ENCODE peak calls at places on chromosome 1, in four cellular contexts. One of them, this sample, is unnamed.

GRCh38 chr1:44810101-44810761 is 1.9 kb downstream of the BTBD19 start:
- DNase-seq in stimulated activated CD8-positive, alpha-beta memory T cell treated with anti-CD3 and anti-CD28 coated beads, Interleukin-7, amount 100 ng/mL, for 48 hours: no peak
- DNase-seq in amygdala: no peak
- DNase-seq in IMR-90: no peak
- DNase-seq in this sample: no peak

GRCh38 chr1:201348211-201348566 is 29.3 kb downstream of the TNNT2 start:
- DNase-seq in amygdala: no peak
- DNase-seq in stimulated activated CD8-positive, alpha-beta memory T cell treated with anti-CD3 and anti-CD28 coated beads, Interleukin-7, amount 100 ng/mL, for 48 hours: peak
- DNase-seq in IMR-90: peak
- DNase-seq in this sample: peak

GRCh38 chr1:208235983-208236761 is 8.0 kb downstream of the PLXNA2 start:
- DNase-seq in stimulated activated CD8-positive, alpha-beta memory T cell treated with anti-CD3 and anti-CD28 coated beads, Interleukin-7, amount 100 ng/mL, for 48 hours: no peak
- DNase-seq in IMR-90: peak
- DNase-seq in amygdala: no peak
- DNase-seq in this sample: peak

GRCh38 chr1:43465694-43466152 is 12.0 kb upstream of the HYI start:
- DNase-seq in amygdala: no peak
- DNase-seq in IMR-90: no peak
- DNase-seq in stimulated activated CD8-positive, alpha-beta memory T cell treated with anti-CD3 and anti-CD28 coated beads, Interleukin-7, amount 100 ng/mL, for 48 hours: no peak
- DNase-seq in this sample: no peak

GRCh38 chr1:117535776-117536175 is 70.1 kb upstream of the TENT5C start:
- DNase-seq in amygdala: no peak
- DNase-seq in stimulated activated CD8-positive, alpha-beta memory T cell treated with anti-CD3 and anti-CD28 coated beads, Interleukin-7, amount 100 ng/mL, for 48 hours: no peak
- DNase-seq in IMR-90: no peak
- DNase-seq in this sample: no peak

GRCh38 chr1:1173793-1174415 is at the start of gene TTLL10:
- DNase-seq in IMR-90: no peak
- DNase-seq in stimulated activated CD8-positive, alpha-beta memory T cell treated with anti-CD3 and anti-CD28 coated beads, Interleukin-7, amount 100 ng/mL, for 48 hours: peak
- DNase-seq in amygdala: no peak
- DNase-seq in this sample: no peak

GRCh38 chr1:191343816-191344215 is 814.4 kb upstream of the RGS18 start:
- DNase-seq in amygdala: no peak
- DNase-seq in stimulated activated CD8-positive, alpha-beta memory T cell treated with anti-CD3 and anti-CD28 coated beads, Interleukin-7, amount 100 ng/mL, for 48 hours: no peak
- DNase-seq in IMR-90: peak
- DNase-seq in this sample: peak

GRCh38 chr1:180167721-180168467 is 13.2 kb downstream of the QSOX1 start:
- DNase-seq in stimulated activated CD8-positive, alpha-beta memory T cell treated with anti-CD3 and anti-CD28 coated beads, Interleukin-7, amount 100 ng/mL, for 48 hours: no peak
- DNase-seq in amygdala: no peak
- DNase-seq in IMR-90: peak
- DNase-seq in this sample: no peak

GRCh38 chr1:54506594-54506993 is 41.4 kb upstream of the ACOT11 start:
- DNase-seq in stimulated activated CD8-positive, alpha-beta memory T cell treated with anti-CD3 and anti-CD28 coated beads, Interleukin-7, amount 100 ng/mL, for 48 hours: no peak
- DNase-seq in amygdala: no peak
- DNase-seq in IMR-90: peak
- DNase-seq in this sample: no peak

GRCh38 chr1:156801409-156802121 is 15.1 kb downstream of the SH2D2A start:
- DNase-seq in IMR-90: peak
- DNase-seq in amygdala: no peak
- DNase-seq in stimulated activated CD8-positive, alpha-beta memory T cell treated with anti-CD3 and anti-CD28 coated beads, Interleukin-7, amount 100 ng/mL, for 48 hours: no peak
- DNase-seq in this sample: peak

GRCh38 chr1:233965856-233966255 is 61.4 kb downstream of the SLC35F3 start:
- DNase-seq in amygdala: no peak
- DNase-seq in IMR-90: no peak
- DNase-seq in stimulated activated CD8-positive, alpha-beta memory T cell treated with anti-CD3 and anti-CD28 coated beads, Interleukin-7, amount 100 ng/mL, for 48 hours: no peak
- DNase-seq in this sample: no peak

GRCh38 chr1:237411621-237412020 is 369.6 kb downstream of the RYR2 start:
- DNase-seq in stimulated activated CD8-positive, alpha-beta memory T cell treated with anti-CD3 and anti-CD28 coated beads, Interleukin-7, amount 100 ng/mL, for 48 hours: no peak
- DNase-seq in amygdala: no peak
- DNase-seq in IMR-90: no peak
- DNase-seq in this sample: no peak

This sample was measured in fibroblast of mammary gland.